ENCODE peak calls at places on chromosomes 16 and 17, in nine cellular contexts. One of them, this sample, is unnamed.

GRCh38 chr17:18219016-18219415 is 6.4 kb upstream of the LLGL1 start:
- DNase-seq in PC-3: no peak
- DNase-seq in A549: no peak
- DNase-seq in fibroblast of lung: peak
- DNase-seq in BJ: no peak
- DNase-seq in body of pancreas: peak
- DNase-seq in cardiac fibroblast: peak
- DNase-seq in OCI-LY7: no peak
- DNase-seq in tibial nerve: peak
- DNase-seq in this sample: no peak

GRCh38 chr17:76550712-76551615 is 11.1 kb downstream of the PRCD start:
- DNase-seq in PC-3: peak
- DNase-seq in A549: no peak
- DNase-seq in fibroblast of lung: no peak
- DNase-seq in BJ: no peak
- DNase-seq in body of pancreas: peak
- DNase-seq in cardiac fibroblast: peak
- DNase-seq in OCI-LY7: no peak
- DNase-seq in tibial nerve: no peak
- DNase-seq in this sample: peak

GRCh38 chr17:19766421-19767270 is 18.5 kb upstream of the ALDH3A1 start:
- DNase-seq in PC-3: peak
- DNase-seq in A549: peak
- DNase-seq in fibroblast of lung: peak
- DNase-seq in BJ: no peak
- DNase-seq in body of pancreas: peak
- DNase-seq in cardiac fibroblast: peak
- DNase-seq in OCI-LY7: peak
- DNase-seq in tibial nerve: peak
- DNase-seq in this sample: peak

GRCh38 chr16:87780385-87780989 is 14.7 kb upstream of the KLHDC4 start:
- DNase-seq in PC-3: no peak
- DNase-seq in A549: no peak
- DNase-seq in fibroblast of lung: peak
- DNase-seq in BJ: no peak
- DNase-seq in body of pancreas: peak
- DNase-seq in cardiac fibroblast: peak
- DNase-seq in OCI-LY7: peak
- DNase-seq in tibial nerve: peak
- DNase-seq in this sample: peak

GRCh38 chr17:38702166-38702899 is 2.7 kb upstream of the MLLT6 start:
- DNase-seq in PC-3: peak
- DNase-seq in A549: peak
- DNase-seq in fibroblast of lung: peak
- DNase-seq in BJ: no peak
- DNase-seq in body of pancreas: peak
- DNase-seq in cardiac fibroblast: peak
- DNase-seq in OCI-LY7: peak
- DNase-seq in tibial nerve: peak
- DNase-seq in this sample: peak

GRCh38 chr17:57138956-57139576 is 54.0 kb downstream of the AKAP1 start:
- DNase-seq in PC-3: peak
- DNase-seq in A549: no peak
- DNase-seq in fibroblast of lung: peak
- DNase-seq in BJ: no peak
- DNase-seq in body of pancreas: no peak
- DNase-seq in cardiac fibroblast: peak
- DNase-seq in OCI-LY7: no peak
- DNase-seq in tibial nerve: no peak
- DNase-seq in this sample: peak

GRCh38 chr17:41212524-41213169 is 13.8 kb upstream of the KRTAP9-2 start:
- DNase-seq in PC-3: peak
- DNase-seq in A549: peak
- DNase-seq in fibroblast of lung: no peak
- DNase-seq in BJ: no peak
- DNase-seq in body of pancreas: no peak
- DNase-seq in cardiac fibroblast: no peak
- DNase-seq in OCI-LY7: no peak
- DNase-seq in tibial nerve: no peak
- DNase-seq in this sample: no peak

GRCh38 chr16:65548470-65548869 is 426.6 kb upstream of the CDH11 start:
- DNase-seq in PC-3: no peak
- DNase-seq in A549: no peak
- DNase-seq in fibroblast of lung: no peak
- DNase-seq in BJ: no peak
- DNase-seq in body of pancreas: no peak
- DNase-seq in cardiac fibroblast: no peak
- DNase-seq in OCI-LY7: no peak
- DNase-seq in tibial nerve: no peak
- DNase-seq in this sample: no peak

GRCh38 chr16:60478810-60479209 is 1557.4 kb downstream of the CDH8 start:
- DNase-seq in PC-3: no peak
- DNase-seq in A549: no peak
- DNase-seq in fibroblast of lung: no peak
- DNase-seq in BJ: no peak
- DNase-seq in body of pancreas: no peak
- DNase-seq in cardiac fibroblast: no peak
- DNase-seq in OCI-LY7: no peak
- DNase-seq in tibial nerve: no peak
- DNase-seq in this sample: no peak

GRCh38 chr17:6430769-6431168 is 4.2 kb downstream of the AIPL1 start:
- DNase-seq in PC-3: no peak
- DNase-seq in A549: no peak
- DNase-seq in fibroblast of lung: no peak
- DNase-seq in BJ: no peak
- DNase-seq in body of pancreas: no peak
- DNase-seq in cardiac fibroblast: no peak
- DNase-seq in OCI-LY7: no peak
- DNase-seq in tibial nerve: no peak
- DNase-seq in this sample: no peak
- TF ChIP-seq CTCF in PC-3: peak
- TF ChIP-seq CTCF in A549: no peak
- TF ChIP-seq CTCF in fibroblast of lung: peak
- TF ChIP-seq CTCF in BJ: peak
- TF ChIP-seq CTCF in body of pancreas: no peak
- TF ChIP-seq CTCF in cardiac fibroblast: peak
- TF ChIP-seq CTCF in OCI-LY7: peak
- TF ChIP-seq CTCF in tibial nerve: no peak
- TF ChIP-seq CTCF in this sample: peak

DNA sequence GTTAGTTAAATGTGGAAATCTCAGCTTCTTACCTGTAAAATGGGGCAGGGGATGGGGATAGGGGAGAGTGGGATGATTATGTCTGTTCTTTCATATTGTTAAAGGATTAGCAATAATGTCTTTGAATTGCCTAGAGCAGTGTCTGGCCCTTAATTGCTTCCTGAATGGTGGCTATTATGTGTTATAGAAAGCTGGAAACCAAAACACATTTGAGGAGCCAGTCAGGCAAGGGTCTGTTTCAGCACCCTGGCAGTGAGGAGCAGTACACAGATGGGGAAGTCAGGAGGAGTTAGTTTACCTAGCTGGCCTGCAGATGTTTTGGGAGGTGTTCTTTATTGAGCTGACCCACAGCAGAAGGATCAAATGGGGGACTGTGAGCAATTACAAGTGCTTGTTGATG is 63.0 kb downstream of the NUP93 start:
- DNase-seq in PC-3: no peak
- DNase-seq in A549: no peak
- DNase-seq in fibroblast of lung: no peak
- DNase-seq in BJ: no peak
- DNase-seq in body of pancreas: no peak
- DNase-seq in cardiac fibroblast: no peak
- DNase-seq in OCI-LY7: no peak
- DNase-seq in tibial nerve: no peak
- DNase-seq in this sample: no peak
- H3K4me3 ChIP-seq in PC-3: no peak
- H3K4me3 ChIP-seq in A549: no peak
- H3K4me3 ChIP-seq in fibroblast of lung: no peak
- H3K4me3 ChIP-seq in BJ: no peak
- H3K4me3 ChIP-seq in body of pancreas: no peak
- H3K4me3 ChIP-seq in cardiac fibroblast: no peak
- H3K4me3 ChIP-seq in OCI-LY7: no peak
- H3K4me3 ChIP-seq in tibial nerve: no peak
- H3K4me3 ChIP-seq in this sample: no peak

DNA sequence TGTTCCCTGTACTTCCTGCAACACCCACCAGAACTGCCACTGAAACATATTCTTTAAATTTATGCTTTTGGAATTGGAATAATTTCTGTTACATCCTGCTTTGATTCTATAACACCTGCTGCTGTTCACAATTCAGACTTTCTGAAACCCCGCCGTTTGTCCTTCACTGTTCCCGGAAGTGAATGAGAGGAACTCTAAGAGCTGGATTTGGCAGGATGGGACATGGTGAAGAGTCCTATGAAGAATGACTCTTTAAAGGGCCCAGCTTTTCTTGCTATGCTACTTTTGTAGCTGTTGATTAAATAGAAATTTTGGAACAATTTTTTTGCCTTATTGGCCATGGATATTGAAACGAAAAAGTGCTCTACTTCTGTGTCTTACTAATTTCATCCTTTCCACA is 8.9 kb downstream of the AP2B1 start:
- DNase-seq in PC-3: no peak
- DNase-seq in A549: no peak
- DNase-seq in fibroblast of lung: no peak
- DNase-seq in BJ: no peak
- DNase-seq in body of pancreas: no peak
- DNase-seq in cardiac fibroblast: no peak
- DNase-seq in OCI-LY7: no peak
- DNase-seq in tibial nerve: no peak
- DNase-seq in this sample: no peak
- TF ChIP-seq CTCF in PC-3: no peak
- TF ChIP-seq CTCF in A549: no peak
- TF ChIP-seq CTCF in fibroblast of lung: no peak
- TF ChIP-seq CTCF in BJ: no peak
- TF ChIP-seq CTCF in body of pancreas: no peak
- TF ChIP-seq CTCF in cardiac fibroblast: no peak
- TF ChIP-seq CTCF in OCI-LY7: no peak
- TF ChIP-seq CTCF in tibial nerve: no peak
- TF ChIP-seq CTCF in this sample: no peak

DNA sequence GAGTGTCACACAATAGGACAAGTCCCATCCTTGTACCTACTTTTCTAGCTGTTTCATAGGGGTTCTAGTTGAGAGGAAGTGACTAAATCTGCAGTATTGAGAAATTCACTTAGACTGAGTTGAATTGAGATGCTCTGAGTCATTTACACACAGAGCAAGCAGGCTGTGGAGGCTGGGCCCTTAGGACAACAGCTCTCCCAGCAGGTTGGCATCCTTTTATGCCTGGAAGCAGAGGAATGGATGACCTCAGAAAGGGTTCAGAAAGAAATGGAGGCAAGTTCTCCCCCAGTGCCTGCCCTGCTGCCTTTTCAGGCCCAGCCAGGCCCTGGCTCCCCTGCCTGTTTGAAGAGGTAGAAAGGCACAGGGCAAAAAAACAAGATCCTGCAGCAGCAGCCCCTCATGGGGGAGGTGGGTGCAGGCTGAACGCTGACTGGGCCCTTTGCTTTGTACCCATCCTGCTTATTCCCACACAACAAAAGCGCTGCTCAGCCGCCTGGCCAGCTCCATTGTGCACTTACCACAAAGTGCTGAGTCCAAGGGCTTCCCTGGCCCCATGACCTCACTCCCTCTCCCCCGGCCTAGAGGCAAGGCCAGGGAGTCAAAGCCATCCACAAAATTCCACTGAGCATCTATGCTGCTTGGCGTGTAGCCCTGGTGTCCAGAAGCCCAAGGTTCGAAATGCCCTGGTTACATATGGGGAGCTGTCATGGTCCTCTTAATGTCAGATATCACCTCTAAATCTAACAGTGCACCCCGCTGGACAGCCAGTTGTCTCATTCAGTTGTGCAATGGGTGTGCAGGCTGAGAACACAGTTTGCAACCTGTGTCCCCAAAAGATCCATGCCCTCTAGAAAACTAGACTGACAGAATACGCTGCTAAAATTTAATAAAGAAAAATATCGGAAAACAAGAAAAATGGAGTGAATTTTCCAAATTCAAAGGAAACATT is 5.4 kb upstream of the CRYBA1 start:
- DNase-seq in PC-3: peak
- DNase-seq in A549: peak
- DNase-seq in fibroblast of lung: peak
- DNase-seq in BJ: peak
- DNase-seq in body of pancreas: peak
- DNase-seq in cardiac fibroblast: peak
- DNase-seq in OCI-LY7: peak
- DNase-seq in tibial nerve: no peak
- DNase-seq in this sample: peak
- H3K4me3 ChIP-seq in PC-3: no peak
- H3K4me3 ChIP-seq in A549: no peak
- H3K4me3 ChIP-seq in fibroblast of lung: no peak
- H3K4me3 ChIP-seq in BJ: no peak
- H3K4me3 ChIP-seq in body of pancreas: no peak
- H3K4me3 ChIP-seq in cardiac fibroblast: no peak
- H3K4me3 ChIP-seq in OCI-LY7: no peak
- H3K4me3 ChIP-seq in tibial nerve: no peak
- H3K4me3 ChIP-seq in this sample: no peak

GRCh38 chr17:80352216-80352895 is 62.6 kb upstream of the ENDOV start:
- DNase-seq in PC-3: no peak
- DNase-seq in A549: no peak
- DNase-seq in fibroblast of lung: no peak
- DNase-seq in BJ: no peak
- DNase-seq in body of pancreas: no peak
- DNase-seq in cardiac fibroblast: no peak
- DNase-seq in OCI-LY7: no peak
- DNase-seq in tibial nerve: no peak
- DNase-seq in this sample: no peak
- TF ChIP-seq CTCF in PC-3: no peak
- TF ChIP-seq CTCF in A549: no peak
- TF ChIP-seq CTCF in fibroblast of lung: no peak
- TF ChIP-seq CTCF in BJ: no peak
- TF ChIP-seq CTCF in body of pancreas: no peak
- TF ChIP-seq CTCF in cardiac fibroblast: no peak
- TF ChIP-seq CTCF in OCI-LY7: no peak
- TF ChIP-seq CTCF in tibial nerve: no peak
- TF ChIP-seq CTCF in this sample: no peak

DNA sequence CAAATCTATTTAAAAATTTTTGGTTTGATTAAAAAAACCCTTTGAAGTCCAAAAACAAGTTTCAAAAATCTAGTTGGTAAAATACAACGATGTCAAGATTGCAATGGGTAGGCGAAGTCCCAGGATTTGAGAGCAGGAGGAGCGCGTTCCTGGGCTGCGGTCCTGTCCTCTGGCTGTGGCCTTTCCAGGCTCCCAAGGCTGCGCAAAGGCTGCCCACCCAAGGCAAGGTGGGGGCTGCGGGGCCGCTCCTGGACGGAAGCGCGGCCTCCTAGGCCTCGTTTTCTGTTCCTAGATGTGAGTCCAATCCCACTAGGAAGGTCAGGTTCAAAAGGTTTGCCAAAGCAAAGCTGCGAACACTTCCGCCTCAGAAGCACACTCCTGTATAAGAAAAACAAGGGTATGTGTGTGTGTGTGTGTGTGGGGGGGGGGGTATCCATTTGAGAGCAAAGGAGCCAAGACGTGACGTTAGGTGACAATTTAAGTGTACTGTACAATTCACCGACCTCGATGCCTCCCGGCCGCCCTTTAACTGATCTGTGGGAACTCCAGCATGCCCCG is 9.2 kb downstream of the AHSP start:
- DNase-seq in PC-3: no peak
- DNase-seq in A549: no peak
- DNase-seq in fibroblast of lung: no peak
- DNase-seq in BJ: no peak
- DNase-seq in body of pancreas: peak
- DNase-seq in cardiac fibroblast: no peak
- DNase-seq in OCI-LY7: no peak
- DNase-seq in tibial nerve: no peak
- DNase-seq in this sample: no peak
- H3K4me3 ChIP-seq in PC-3: no peak
- H3K4me3 ChIP-seq in A549: no peak
- H3K4me3 ChIP-seq in fibroblast of lung: no peak
- H3K4me3 ChIP-seq in BJ: no peak
- H3K4me3 ChIP-seq in body of pancreas: no peak
- H3K4me3 ChIP-seq in cardiac fibroblast: no peak
- H3K4me3 ChIP-seq in OCI-LY7: no peak
- H3K4me3 ChIP-seq in tibial nerve: peak
- H3K4me3 ChIP-seq in this sample: no peak

This sample was measured in GM12865.